ENCODE peak calls at places on chromosomes 6 and 20, in eight cellular contexts. B is amniotic stem cell, M is NCI-H460, T is NCI-H345, J is NCI-H524, O is body of pancreas, D is heart left ventricle, C is T-helper 1 cell. Z is an unnamed sample.

GRCh38 chr20:1462001-1462400 is 4.6 kb downstream of the NSFL1C start:
- DNase-seq in B (no peak), M (no peak), T (no peak), J (no peak), O (no peak), D (no peak), C (no peak), Z (no peak)

GRCh38 chr6:62775427-62776022 is 435.7 kb upstream of the FKBP1C start:
- DNase-seq in B (no peak), M (peak), T (no peak), J (no peak), O (no peak), D (no peak), C (no peak), Z (no peak)

GRCh38 chr20:12166053-12166717 is 248.5 kb downstream of the BTBD3 start:
- DNase-seq in B (peak), M (no peak), T (no peak), J (no peak), O (peak), D (peak), C (no peak), Z (peak)

GRCh38 chr20:52975024-52975732 is 3.0 kb downstream of the TSHZ2 start:
- DNase-seq in B (no peak), M (no peak), T (no peak), J (no peak), O (peak), D (no peak), C (no peak), Z (no peak)

GRCh38 chr20:43731469-43731868 is 4.7 kb upstream of the GTSF1L start:
- DNase-seq in B (peak), M (no peak), T (no peak), J (no peak), O (no peak), D (no peak), C (no peak), Z (no peak)

GRCh38 chr6:160038479-160038878 is 69.6 kb downstream of the IGF2R start:
- DNase-seq in B (no peak), M (no peak), T (no peak), J (no peak), O (no peak), D (no peak), C (no peak), Z (no peak)

GRCh38 chr20:24587384-24588046 is 118.1 kb downstream of the SYNDIG1 start:
- DNase-seq in B (no peak), M (no peak), T (no peak), J (peak), O (no peak), D (no peak), C (no peak), Z (no peak)

GRCh38 chr6:13079096-13079758 is 249.1 kb downstream of the TBC1D7 start:
- DNase-seq in B (no peak), M (no peak), T (no peak), J (no peak), O (peak), D (no peak), C (no peak), Z (no peak)

GRCh38 chr20:53959849-53960585 is 110.4 kb downstream of the BCAS1 start:
- DNase-seq in B (no peak), M (no peak), T (no peak), J (no peak), O (no peak), D (no peak), C (no peak), Z (no peak)

GRCh38 chr20:3192226-3193015 is 12.1 kb downstream of the DDRGK1 start:
- DNase-seq in B (no peak), M (no peak), T (no peak), J (no peak), O (no peak), D (no peak), C (no peak), Z (no peak)

GRCh38 chr6:140178550-140179334 is 804.3 kb upstream of the CITED2 start:
- DNase-seq in B (peak), M (no peak), T (no peak), J (no peak), O (no peak), D (no peak), C (no peak), Z (no peak)

GRCh38 chr6:8881663-8882062 is 446.3 kb upstream of the SLC35B3 start:
- DNase-seq in B (no peak), M (no peak), T (no peak), J (no peak), O (no peak), D (no peak), C (no peak), Z (no peak)

GRCh38 chr20:19354950-19355349 is 142.5 kb downstream of the SLC24A3 start:
- DNase-seq in B (no peak), M (no peak), T (no peak), J (no peak), O (no peak), D (no peak), C (no peak), Z (no peak)

GRCh38 chr6:36155662-36156061 is 25.3 kb downstream of the MAPK13 start:
- DNase-seq in B (no peak), M (no peak), T (no peak), J (no peak), O (no peak), D (no peak), C (no peak), Z (no peak)

GRCh38 chr20:23880426-23880825 is 878 bp upstream of the CST5 start:
- DNase-seq in B (no peak), M (no peak), T (no peak), J (no peak), O (no peak), D (no peak), C (no peak), Z (no peak)

GRCh38 chr20:14860410-14860814 is 523.0 kb upstream of the FLRT3 start:
- DNase-seq in B (no peak), M (no peak), T (peak), J (peak), O (no peak), D (no peak), C (no peak), Z (no peak)